ENCODE peak calls at places on chromosomes 7 and 10, in five cellular contexts. T is GM12878, G is A549, N is HCT116, U is H1. S is an unnamed sample.

GRCh38 chr10:121158988-121159579 is 307.9 kb downstream of the WDR11 start:
- DNase-seq in T (no peak), G (no peak), N (peak; percentile 59), U (no peak), S (no peak)

GRCh38 chr7:42314696-42315095 is 77.7 kb upstream of the GLI3 start:
- DNase-seq in T (no peak), G (no peak), N (no peak), U (no peak), S (no peak)

GRCh38 chr10:100988166-100988565 is 823 bp downstream of the TWNK start:
- DNase-seq in T (no peak), G (no peak), N (no peak), U (no peak), S (no peak)

GRCh38 chr7:138729444-138729843 is 28.3 kb upstream of the SVOPL start:
- DNase-seq in T (no peak), G (no peak), N (no peak), U (no peak), S (no peak)

GRCh38 chr7:7738622-7739021 is 20.2 kb upstream of the RPA3 start:
- DNase-seq in T (no peak), G (no peak), N (no peak), U (no peak), S (no peak)

GRCh38 chr7:128247640-128248194 is 6.6 kb downstream of the LEP start:
- DNase-seq in T (no peak), G (peak; percentile 44), N (peak; percentile 18), U (no peak), S (peak; percentile 44)

GRCh38 chr7:87146740-87147386 is 5.4 kb upstream of the DMTF1 start:
- DNase-seq in T (no peak), G (no peak), N (no peak), U (no peak), S (no peak)

GRCh38 chr7:28677668-28678067 is 265.4 kb downstream of the CREB5 start:
- DNase-seq in T (no peak), G (no peak), N (no peak), U (no peak), S (no peak)

GRCh38 chr7:135166338-135166989 is 4.0 kb downstream of the CYREN start:
- DNase-seq in T (no peak), G (no peak), N (no peak), U (no peak), S (no peak)

GRCh38 chr10:83677795-83678194 is 461.5 kb upstream of the GHITM start:
- DNase-seq in T (no peak), G (no peak), N (no peak), U (no peak), S (peak; percentile 5)

GRCh38 chr7:5093948-5094347 is 48.3 kb downstream of the RBAK start:
- DNase-seq in T (no peak), G (no peak), N (no peak), U (no peak), S (no peak)

GRCh38 chr7:28808786-28809533 is 149.2 kb downstream of the TRIL start:
- DNase-seq in T (no peak), G (no peak), N (no peak), U (peak; percentile 72), S (no peak)

GRCh38 chr10:125700355-125700911 is 17.5 kb upstream of the TEX36 start:
- DNase-seq in T (no peak), G (peak; percentile 27), N (no peak), U (no peak), S (peak; percentile 34)

GRCh38 chr10:110843796-110844616 is 27.7 kb upstream of the PDCD4 start:
- DNase-seq in T (no peak), G (no peak), N (no peak), U (no peak), S (peak; percentile 43)

GRCh38 chr7:11786186-11786585 is 45.8 kb downstream of the THSD7A start:
- DNase-seq in T (no peak), G (peak; percentile 90), N (no peak), U (no peak), S (no peak)

GRCh38 chr7:12389089-12389700 is 14.5 kb downstream of the VWDE start:
- DNase-seq in T (no peak), G (peak; percentile 69), N (peak; percentile 43), U (no peak), S (peak; percentile 70)

GRCh38 chr10:10209152-10209551 is 808.5 kb upstream of the CELF2 start:
- DNase-seq in T (no peak), G (no peak), N (no peak), U (no peak), S (peak; percentile 1)
- TF ChIP-seq POLR2A in T (no peak), G (no peak), N (no peak), U (no peak), S (no peak)

GRCh38 chr10:69477968-69478597 is 26.8 kb downstream of the TSPAN15 start:
- DNase-seq in T (no peak), G (no peak), N (no peak), U (no peak), S (no peak)

GRCh38 chr10:69481280-69481679 is 30.0 kb downstream of the TSPAN15 start:
- DNase-seq in T (no peak), G (no peak), N (no peak), U (no peak), S (peak; percentile 30)

GRCh38 chr10:69479241-69479730 is 28.0 kb downstream of the TSPAN15 start:
- DNase-seq in T (no peak), G (no peak), N (no peak), U (no peak), S (no peak)

GRCh38 chr10:69482125-69482524 is 30.9 kb downstream of the TSPAN15 start:
- DNase-seq in T (no peak), G (no peak), N (no peak), U (no peak), S (no peak)

DNA sequence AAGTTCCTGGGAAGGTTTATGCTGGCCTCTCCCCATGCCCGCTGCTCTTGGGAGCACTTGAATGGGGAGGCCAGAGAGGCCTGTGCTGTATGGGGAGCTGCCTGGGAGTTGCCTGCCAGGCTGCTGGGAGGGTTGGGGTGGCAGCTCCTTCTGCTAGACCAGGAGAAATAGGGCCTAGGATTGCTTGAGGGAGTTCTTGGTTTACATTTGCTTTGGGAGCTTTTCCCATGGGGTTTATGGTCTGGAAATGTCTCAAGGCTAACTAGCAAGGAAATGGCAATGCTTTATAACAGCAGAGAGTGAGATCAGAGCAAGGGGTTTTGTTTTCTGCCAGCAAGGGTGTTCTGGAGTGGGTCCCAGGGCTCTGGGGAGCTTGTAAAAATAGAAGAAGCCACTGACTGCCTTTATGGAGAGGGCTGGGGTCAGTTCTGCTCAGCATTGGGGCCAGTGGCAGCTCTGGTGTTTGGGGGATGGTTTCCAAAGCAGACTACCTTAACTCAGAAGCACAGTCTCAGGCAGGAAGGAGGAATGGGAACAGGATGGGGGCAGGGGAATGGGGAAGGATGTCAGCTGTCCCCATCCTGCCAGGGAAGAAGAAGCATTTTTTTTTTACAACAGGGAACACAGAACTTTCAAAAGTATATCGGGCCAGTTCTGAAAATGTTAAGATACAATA is 28.6 kb downstream of the TSPAN15 start:
- DNase-seq in T (no peak), G (no peak), N (no peak), U (no peak), S (peak; percentile 38)
- TF ChIP-seq MAX in T (no peak), G (no peak), N (no peak), U (no peak), S (no peak)

GRCh38 chr7:85750454-85750949 is 563.6 kb upstream of the SEMA3D start:
- DNase-seq in T (no peak), G (peak; percentile 54), N (peak; percentile 32), U (no peak), S (peak; percentile 62)
- TF ChIP-seq CTCF in T (peak; percentile 66), G (peak; percentile 62), N (peak; percentile 43), U (peak; percentile 11), S (peak; percentile 91)

GRCh38 chr10:6088721-6089333 is at the start of gene RBM17:
- DNase-seq in T (peak; percentile 82), G (peak; percentile 97), N (peak; percentile 94), U (peak; percentile 100), S (peak; percentile 94)
- TF ChIP-seq POLR2A in T (peak; percentile 85), G (peak; percentile 59), N (peak; percentile 68), U (no peak), S (peak; percentile 66)

DNA sequence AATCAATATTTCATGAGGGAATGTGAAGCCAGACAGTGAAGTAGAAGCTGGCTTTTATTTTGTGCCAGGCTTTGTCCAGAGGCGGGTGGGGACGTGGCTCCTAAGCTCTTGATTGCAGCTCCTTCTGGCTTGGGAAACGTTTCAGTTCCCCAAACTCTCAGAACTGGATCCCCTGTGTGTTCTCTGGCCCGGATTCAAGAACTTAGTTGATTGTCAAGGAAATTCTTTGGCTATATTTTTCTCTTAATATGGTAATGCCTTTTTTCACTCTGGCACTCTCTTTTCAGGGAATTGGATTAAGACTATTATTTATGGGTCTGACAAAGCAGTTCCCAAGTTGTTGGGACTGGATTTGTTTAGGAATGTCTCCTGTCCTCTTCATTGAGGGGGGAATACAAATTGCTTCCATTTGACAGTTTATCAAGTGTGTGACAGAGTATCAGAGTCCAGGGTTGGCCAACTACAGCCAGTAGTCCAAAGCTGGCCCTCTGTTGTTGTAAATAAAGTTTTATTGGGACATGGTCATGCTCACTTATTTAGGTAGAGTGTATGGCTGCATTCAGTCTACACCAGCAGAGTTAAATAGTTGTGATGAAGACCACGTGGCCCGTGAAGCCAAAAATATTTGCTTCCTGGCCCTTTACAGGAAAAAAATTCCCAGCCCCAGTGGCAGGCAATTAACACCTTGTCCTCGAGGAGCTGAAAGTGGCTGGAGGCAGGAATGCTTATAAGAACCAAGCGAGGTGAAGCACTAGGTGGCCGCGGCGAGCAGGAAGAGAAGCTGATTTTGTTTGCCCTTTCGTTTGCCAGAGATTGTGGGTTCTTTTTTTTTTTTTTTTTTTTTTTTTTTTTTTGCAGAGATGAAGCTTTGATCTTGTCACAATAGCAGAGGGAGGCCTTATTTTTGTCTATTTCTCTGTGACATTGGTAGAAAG is 34.3 kb downstream of the HTRA1 start:
- DNase-seq in T (no peak), G (no peak), N (peak; percentile 21), U (no peak), S (no peak)
- TF ChIP-seq MAX in T (no peak), G (no peak), N (peak; percentile 38), U (no peak), S (no peak)

DNA sequence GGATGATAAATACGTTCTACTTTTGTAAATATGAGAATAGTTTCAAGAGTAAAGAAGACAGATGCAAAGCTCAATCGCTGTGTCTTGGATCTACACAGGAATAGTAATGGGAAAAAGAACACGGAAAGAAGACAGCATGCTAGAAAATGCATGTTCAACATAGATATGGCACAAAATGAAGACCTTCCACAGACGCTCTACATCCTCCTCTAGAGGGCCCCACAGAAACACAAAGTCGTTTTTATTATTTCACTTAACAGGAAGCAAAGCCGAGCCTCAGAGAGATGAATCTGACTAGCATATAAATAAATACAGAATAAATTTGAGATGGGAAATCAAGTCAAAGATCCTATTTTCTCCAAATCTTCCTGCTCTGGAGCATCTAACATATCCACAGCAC is 292.6 kb downstream of the PARD3 start:
- DNase-seq in T (no peak), G (peak; percentile 78), N (no peak), U (no peak), S (peak; percentile 25)
- TF ChIP-seq CTCF in T (peak; percentile 63), G (peak; percentile 62), N (peak; percentile 34), U (no peak), S (peak; percentile 30)

S was measured in NB4.